ENCODE peak calls at places on chromosomes 12 and 14, in ten cellular contexts. I is right atrium auricular region, E is left ventricle myocardium inferior, V is suprapubic skin, M is GM23338, A is aorta, Q is tibial artery, J is right cardiac atrium, K is IMR-90, P is A673. Z is an unnamed sample.

GRCh38 chr14:51652168-51653095 is 722 bp downstream of the FRMD6 start:
- DNase-seq in I (no peak), E (peak; percentile 36), V (peak; percentile 81), M (peak; percentile 71), A (peak; percentile 90), Q (peak; percentile 74), J (peak; percentile 81), K (no peak), P (no peak), Z (peak; percentile 43)

GRCh38 chr12:100133200-100133599 is 9.5 kb downstream of the BLTP3B start:
- DNase-seq in I (no peak), E (no peak), V (no peak), M (no peak), A (no peak), Q (no peak), J (no peak), K (no peak), P (no peak), Z (no peak)

GRCh38 chr12:101004891-101005290 is 205.1 kb downstream of the SLC5A8 start:
- DNase-seq in I (no peak), E (no peak), V (no peak), M (no peak), A (no peak), Q (no peak), J (no peak), K (peak; percentile 16), P (no peak), Z (no peak)

GRCh38 chr14:68552075-68552474 is 240.8 kb downstream of the ZFP36L1 start:
- DNase-seq in I (no peak), E (no peak), V (no peak), M (no peak), A (no peak), Q (no peak), J (no peak), K (no peak), P (no peak), Z (no peak)

GRCh38 chr12:20985399-20985798 is 145.6 kb upstream of the SLCO1B1 start:
- DNase-seq in I (no peak), E (no peak), V (no peak), M (no peak), A (no peak), Q (no peak), J (no peak), K (no peak), P (no peak), Z (no peak)

GRCh38 chr12:96473394-96474093 is 15.8 kb upstream of the CFAP54 start:
- DNase-seq in I (no peak), E (no peak), V (no peak), M (no peak), A (no peak), Q (no peak), J (no peak), K (peak; percentile 76), P (no peak), Z (no peak)

GRCh38 chr12:52125499-52125900 is 46.0 kb downstream of the SMIM41 start:
- DNase-seq in I (peak; percentile 55), E (no peak), V (peak; percentile 49), M (peak; percentile 85), A (peak; percentile 62), Q (peak; percentile 31), J (no peak), K (no peak), P (no peak), Z (no peak)

GRCh38 chr12:34406996-34407300 is 384.7 kb downstream of the ALG10 start:
- DNase-seq in I (no peak), E (no peak), V (peak; percentile 29), M (no peak), A (peak; percentile 57), Q (peak; percentile 54), J (no peak), K (no peak), P (no peak), Z (no peak)

GRCh38 chr12:120820885-120821510 is 83.2 kb downstream of the SPPL3 start:
- DNase-seq in I (no peak), E (no peak), V (no peak), M (no peak), A (no peak), Q (no peak), J (no peak), K (no peak), P (no peak), Z (no peak)

GRCh38 chr14:73283592-73284379 is 46.5 kb downstream of the PAPLN start:
- DNase-seq in I (no peak), E (no peak), V (no peak), M (peak; percentile 84), A (no peak), Q (no peak), J (no peak), K (peak; percentile 42), P (peak; percentile 25), Z (no peak)

GRCh38 chr14:89325959-89326358 is 91.1 kb downstream of the FOXN3 start:
- DNase-seq in I (no peak), E (no peak), V (no peak), M (no peak), A (no peak), Q (no peak), J (no peak), K (no peak), P (no peak), Z (no peak)

GRCh38 chr12:31944299-31944698 is 14.9 kb upstream of the RESF1 start:
- DNase-seq in I (no peak), E (no peak), V (no peak), M (no peak), A (no peak), Q (no peak), J (no peak), K (peak; percentile 6), P (no peak), Z (no peak)

GRCh38 chr12:31950492-31950891 is 8.7 kb upstream of the RESF1 start:
- DNase-seq in I (no peak), E (no peak), V (no peak), M (no peak), A (no peak), Q (no peak), J (no peak), K (no peak), P (no peak), Z (no peak)

GRCh38 chr12:31950088-31950487 is 9.1 kb upstream of the RESF1 start:
- DNase-seq in I (no peak), E (no peak), V (no peak), M (no peak), A (no peak), Q (no peak), J (no peak), K (no peak), P (no peak), Z (no peak)

GRCh38 chr12:31951008-31951407 is 8.2 kb upstream of the RESF1 start:
- DNase-seq in I (no peak), E (no peak), V (no peak), M (no peak), A (no peak), Q (no peak), J (no peak), K (no peak), P (no peak), Z (no peak)

DNA sequence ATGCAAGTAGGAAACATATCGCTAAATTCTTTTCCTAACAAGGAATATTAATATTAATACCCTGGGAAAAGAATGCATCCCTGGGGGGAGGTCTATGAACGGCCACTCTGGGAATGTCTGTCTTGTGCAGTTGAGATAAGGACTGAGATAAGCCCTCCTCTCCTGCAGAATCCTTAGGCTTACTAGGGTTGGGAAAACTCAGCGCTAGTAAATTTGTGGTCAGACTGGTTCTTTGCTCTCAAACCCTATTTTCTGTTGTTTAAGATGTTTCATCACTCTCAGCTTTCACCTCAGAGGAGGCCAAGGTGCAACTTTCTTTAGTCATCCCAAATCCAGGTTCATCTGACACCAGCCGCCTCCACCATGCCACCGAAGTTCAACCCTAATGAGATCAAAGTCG is 11.2 kb upstream of the RESF1 start:
- DNase-seq in I (no peak), E (no peak), V (no peak), M (no peak), A (no peak), Q (no peak), J (no peak), K (no peak), P (no peak), Z (no peak)
- H3K27ac ChIP-seq in I (no peak overlapping the region), E (no peak overlapping the region), V (no peak overlapping the region), M (no peak overlapping the region), A (no peak overlapping the region), Q (no peak overlapping the region), J (no peak overlapping the region), K (no peak overlapping the region), P (no peak overlapping the region), Z (no peak overlapping the region)

GRCh38 chr12:6559500-6559899 is 3.7 kb upstream of the IFFO1 start:
- DNase-seq in I (no peak), E (no peak), V (no peak), M (no peak), A (no peak), Q (no peak), J (no peak), K (no peak), P (no peak), Z (no peak)
- H3K27ac ChIP-seq in I (no peak overlapping the region), E (no peak overlapping the region), V (no peak overlapping the region), M (no peak overlapping the region), A (no peak overlapping the region), Q (no peak overlapping the region), J (no peak overlapping the region), K (no peak overlapping the region), P (no peak overlapping the region), Z (no peak overlapping the region)

GRCh38 chr12:69345742-69346141 is 2.4 kb upstream of the LYZ start:
- DNase-seq in I (no peak), E (no peak), V (no peak), M (no peak), A (no peak), Q (no peak), J (no peak), K (no peak), P (no peak), Z (no peak)
- H3K27ac ChIP-seq in I (no peak overlapping the region), E (no peak overlapping the region), V (no peak overlapping the region), M (no peak overlapping the region), A (no peak overlapping the region), Q (no peak overlapping the region), J (no peak overlapping the region), K (no peak overlapping the region), P (no peak overlapping the region), Z (no peak overlapping the region)

GRCh38 chr14:103552011-103552797 is 10.3 kb downstream of the BAG5 start:
- DNase-seq in I (peak; percentile 86), E (peak; percentile 66), V (peak; percentile 80), M (no peak), A (peak; percentile 86), Q (peak; percentile 90), J (peak; percentile 91), K (peak; percentile 49), P (no peak), Z (no peak)
- H3K27ac ChIP-seq in I (peak overlapping the region; percentile 98), E (peak overlapping the region; percentile 99), V (peak overlapping the region; percentile 75), M (no peak overlapping the region), A (peak overlapping the region; percentile 93), Q (peak overlapping the region; percentile 97), J (peak overlapping the region; percentile 97), K (no peak overlapping the region), P (no peak overlapping the region), Z (peak overlapping the region; percentile 81)

Z was measured in caudate nucleus.